ENCODE peak calls at places on chromosomes 1 and 21, in eight cellular contexts. W is GM12892, X is mesendoderm, H is GM20000, U is nephron progenitor cell, A is dermis blood vessel endothelial cell, S is right cardiac atrium, V is spleen. J is an unnamed sample.

GRCh38 chr1:64572222-64572900 is 102.4 kb downstream of the CACHD1 start:
- DNase-seq in W (no peak), X (no peak), H (no peak), U (peak; percentile 47), A (no peak), S (no peak), V (no peak), J (peak; percentile 41)

GRCh38 chr1:110243146-110243545 is 33.0 kb downstream of the KCNC4 start:
- DNase-seq in W (no peak), X (no peak), H (no peak), U (no peak), A (no peak), S (no peak), V (peak; percentile 58), J (no peak)

GRCh38 chr1:155005076-155005971 is 2.7 kb downstream of the ZBTB7B start:
- DNase-seq in W (no peak), X (no peak), H (no peak), U (no peak), A (no peak), S (peak; percentile 87), V (peak; percentile 88), J (no peak)

GRCh38 chr21:42526379-42526727 is 12.7 kb downstream of the SLC37A1 start:
- DNase-seq in W (no peak), X (no peak), H (no peak), U (no peak), A (peak; percentile 31), S (no peak), V (no peak), J (peak; percentile 49)

GRCh38 chr1:223023863-223024262 is 119.2 kb downstream of the TLR5 start:
- DNase-seq in W (no peak), X (peak; percentile 42), H (no peak), U (no peak), A (no peak), S (no peak), V (no peak), J (no peak)

GRCh38 chr1:183593356-183593755 is 3.1 kb upstream of the NCF2 start:
- DNase-seq in W (no peak), X (peak; percentile 27), H (no peak), U (no peak), A (no peak), S (no peak), V (no peak), J (no peak)

GRCh38 chr1:89608627-89609338 is 24.1 kb upstream of the LRRC8C start:
- DNase-seq in W (no peak), X (no peak), H (no peak), U (no peak), A (no peak), S (peak; percentile 55), V (peak; percentile 81), J (no peak)

GRCh38 chr1:8266436-8267165 is 51.3 kb upstream of the SLC45A1 start:
- DNase-seq in W (no peak), X (no peak), H (no peak), U (no peak), A (peak; percentile 39), S (no peak), V (no peak), J (no peak)

GRCh38 chr1:147238053-147238902 is 4.2 kb upstream of the CHD1L start:
- DNase-seq in W (no peak), X (no peak), H (no peak), U (no peak), A (no peak), S (no peak), V (no peak), J (peak; percentile 63)

GRCh38 chr1:181503130-181503810 is 20.0 kb downstream of the CACNA1E start:
- DNase-seq in W (no peak), X (no peak), H (no peak), U (no peak), A (no peak), S (no peak), V (no peak), J (no peak)

GRCh38 chr1:171468120-171468790 is 17.1 kb upstream of the PRRC2C start:
- DNase-seq in W (no peak), X (no peak), H (peak; percentile 29), U (no peak), A (peak; percentile 45), S (no peak), V (no peak), J (no peak)

GRCh38 chr1:7401814-7402547 is 369.1 kb upstream of the VAMP3 start:
- DNase-seq in W (no peak), X (peak; percentile 98), H (no peak), U (no peak), A (peak; percentile 92), S (no peak), V (peak; percentile 9), J (no peak)